ENCODE peak calls at places on chromosomes 4 and X, in nine cellular contexts. L, S, U, J, C, T, E, O and H are unnamed samples. For H3K4me1, the result is how much of the 10 kb centered on the place peaks cover.

GRCh38 chr4:153634737-153635353 is 49.2 kb upstream of the TLR2 start:
- DNase-seq in L (peak), J (no peak), O (peak), S (no peak), U (peak), E (no peak), T (no peak), C (no peak), H (no peak)

GRCh38 chr4:80913381-80913780 is 117.1 kb upstream of the BMP3 start:
- DNase-seq in J (peak), O (no peak), U (no peak), E (no peak), L (no peak), C (no peak), S (no peak), T (no peak), H (no peak)

GRCh38 chrX:130952266-130953043 is 49.4 kb upstream of the ENOX2 start:
- DNase-seq in J (no peak), S (no peak), T (no peak), O (no peak), C (no peak), E (no peak), U (no peak), L (no peak), H (no peak)

GRCh38 chr4:186144596-186145569 is 40.4 kb downstream of the FAM149A start:
- DNase-seq in S (peak), L (peak), J (no peak), E (peak), T (peak), O (peak), C (no peak), U (peak), H (peak)

GRCh38 chrX:17035111-17035510 is 88.7 kb downstream of the REPS2 start:
- DNase-seq in L (no peak), C (no peak), J (no peak), U (no peak), E (no peak), T (no peak), S (no peak), O (no peak), H (no peak)

GRCh38 chr4:152356428-152357034 is 179.4 kb downstream of the FBXW7 start:
- DNase-seq in O (peak), S (no peak), T (no peak), C (no peak), L (no peak), E (no peak), J (no peak), U (no peak), H (no peak)

GRCh38 chr4:62482355-62482754 is 1282.2 kb downstream of the ADGRL3 start:
- DNase-seq in S (no peak), C (no peak), U (no peak), J (no peak), E (no peak), L (no peak), O (no peak), T (no peak), H (no peak)

GRCh38 chr4:185956546-185956945 is 112.4 kb upstream of the TLR3 start:
- DNase-seq in J (no peak), L (no peak), C (no peak), S (no peak), T (no peak), U (no peak), E (no peak), O (no peak), H (no peak)

GRCh38 chr4:10099521-10100325 is 16.9 kb downstream of the WDR1 start:
- DNase-seq in U (no peak), J (no peak), S (no peak), O (no peak), C (no peak), L (no peak), T (no peak), E (no peak), H (no peak)

GRCh38 chr4:180449395-180449956 is 1793.7 kb upstream of the TENM3 start:
- DNase-seq in U (peak), L (no peak), E (no peak), C (peak), S (no peak), J (no peak), T (no peak), O (peak), H (peak)

GRCh38 chr4:47543331-47543730 is 58.3 kb downstream of the ATP10D start:
- DNase-seq in S (no peak), O (peak), C (no peak), T (no peak), J (no peak), L (no peak), U (no peak), E (no peak), H (no peak)

GRCh38 chr4:14865804-14866203 is 136.5 kb upstream of the CPEB2 start:
- DNase-seq in O (no peak), S (no peak), E (no peak), L (no peak), C (no peak), J (no peak), U (no peak), T (no peak), H (no peak)

GRCh38 chr4:174423257-174423944 is 98.9 kb downstream of the HPGD start:
- DNase-seq in L (peak), J (no peak), U (peak), O (peak), T (no peak), S (peak), C (peak), E (no peak), H (no peak)

GRCh38 chr4:41692717-41693345 is 55.7 kb downstream of the PHOX2B start:
- DNase-seq in E (no peak), T (peak), U (peak), L (peak), J (no peak), C (peak), O (peak), S (peak), H (peak)

GRCh38 chrX:26925088-26925487 is 538.1 kb downstream of the PPP4R3C start:
- DNase-seq in E (no peak), T (no peak), U (no peak), S (no peak), J (no peak), L (peak), C (no peak), O (no peak), H (no peak)

GRCh38 chrX:11408111-11408405 is 114.8 kb downstream of the AMELX start:
- DNase-seq in T (no peak), S (no peak), E (no peak), O (no peak), C (no peak), U (no peak), J (no peak), L (no peak), H (no peak)

GRCh38 chr4:42399393-42399792 is 2.1 kb downstream of the SHISA3 start:
- DNase-seq in C (no peak), J (no peak), L (peak), T (no peak), U (no peak), O (no peak), E (no peak), S (no peak), H (no peak)

GRCh38 chrX:78958419-78959116 is 13.4 kb downstream of the P2RY10 start:
- DNase-seq in U (no peak), E (no peak), L (no peak), C (no peak), O (no peak), J (no peak), T (no peak), S (no peak), H (no peak)

GRCh38 chrX:31237189-31237588 is 165.3 kb upstream of the FTHL17 start:
- DNase-seq in O (peak), E (no peak), S (no peak), T (no peak), C (no peak), L (no peak), U (no peak), J (no peak), H (no peak)
- H3K4me1 ChIP-seq in O (under half), E (under half), S (under half), T (under half), C (under half), L (under half), U (under half), J (under half), H (under half)

GRCh38 chr4:37953620-37954325 is 6.4 kb upstream of the PTTG2 start:
- DNase-seq in E (no peak), U (peak), J (no peak), L (no peak), T (no peak), S (no peak), O (peak), C (no peak), H (no peak)

GRCh38 chr4:37951465-37952352 is 8.5 kb upstream of the PTTG2 start:
- DNase-seq in L (no peak), S (no peak), C (no peak), T (no peak), J (no peak), O (no peak), U (no peak), E (no peak), H (no peak)

GRCh38 chr4:37946503-37947179 is 13.6 kb upstream of the PTTG2 start:
- DNase-seq in U (no peak), S (no peak), L (no peak), O (no peak), T (no peak), J (no peak), C (no peak), E (peak), H (no peak)

GRCh38 chr4:37948542-37948941 is 11.7 kb upstream of the PTTG2 start:
- DNase-seq in U (no peak), E (no peak), O (no peak), L (no peak), C (no peak), J (peak), T (no peak), S (no peak), H (no peak)

DNA sequence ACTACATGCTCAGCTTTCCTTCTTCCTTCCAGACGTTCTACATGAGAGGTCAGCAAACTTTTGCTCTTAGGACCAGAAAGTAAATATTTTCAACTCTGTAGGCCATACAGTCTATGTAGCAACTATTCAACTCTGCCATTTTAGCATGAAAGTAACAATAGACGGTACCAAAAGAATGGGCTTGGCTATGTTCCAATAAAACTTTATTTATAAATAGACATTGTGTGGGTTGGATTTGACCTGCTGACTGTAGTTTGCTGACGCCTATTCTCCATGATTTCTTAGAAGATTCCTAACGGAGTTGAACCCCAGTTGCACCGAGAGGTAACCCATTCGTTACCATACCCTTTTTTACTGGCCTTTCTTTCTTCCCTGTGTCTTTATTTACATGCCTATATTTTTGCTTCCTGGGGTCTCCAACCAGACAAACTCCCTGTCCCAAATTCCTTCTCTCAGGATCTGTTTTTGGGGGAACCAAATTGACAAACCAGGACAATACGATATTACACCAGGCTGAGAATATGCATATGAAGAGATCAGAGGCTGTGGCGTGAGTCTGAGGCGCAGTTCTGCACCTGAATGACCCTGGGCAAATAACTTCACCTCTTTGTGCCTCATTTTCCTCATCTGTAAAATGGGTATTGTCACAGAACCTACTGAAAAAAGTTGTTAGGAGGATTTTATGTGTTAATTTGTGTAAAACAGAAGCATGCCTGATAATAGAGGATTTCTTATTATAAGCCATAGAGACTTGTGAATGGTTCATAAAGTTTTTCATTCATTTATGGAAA is 10.4 kb upstream of the PTTG2 start:
- DNase-seq in T (no peak), U (no peak), C (no peak), J (no peak), S (no peak), L (no peak), E (no peak), O (no peak), H (no peak)
- TF ChIP-seq CTCF in T (no peak), U (no peak), C (no peak), J (no peak), S (no peak), L (no peak), E (no peak), O (no peak), H (no peak)

DNA sequence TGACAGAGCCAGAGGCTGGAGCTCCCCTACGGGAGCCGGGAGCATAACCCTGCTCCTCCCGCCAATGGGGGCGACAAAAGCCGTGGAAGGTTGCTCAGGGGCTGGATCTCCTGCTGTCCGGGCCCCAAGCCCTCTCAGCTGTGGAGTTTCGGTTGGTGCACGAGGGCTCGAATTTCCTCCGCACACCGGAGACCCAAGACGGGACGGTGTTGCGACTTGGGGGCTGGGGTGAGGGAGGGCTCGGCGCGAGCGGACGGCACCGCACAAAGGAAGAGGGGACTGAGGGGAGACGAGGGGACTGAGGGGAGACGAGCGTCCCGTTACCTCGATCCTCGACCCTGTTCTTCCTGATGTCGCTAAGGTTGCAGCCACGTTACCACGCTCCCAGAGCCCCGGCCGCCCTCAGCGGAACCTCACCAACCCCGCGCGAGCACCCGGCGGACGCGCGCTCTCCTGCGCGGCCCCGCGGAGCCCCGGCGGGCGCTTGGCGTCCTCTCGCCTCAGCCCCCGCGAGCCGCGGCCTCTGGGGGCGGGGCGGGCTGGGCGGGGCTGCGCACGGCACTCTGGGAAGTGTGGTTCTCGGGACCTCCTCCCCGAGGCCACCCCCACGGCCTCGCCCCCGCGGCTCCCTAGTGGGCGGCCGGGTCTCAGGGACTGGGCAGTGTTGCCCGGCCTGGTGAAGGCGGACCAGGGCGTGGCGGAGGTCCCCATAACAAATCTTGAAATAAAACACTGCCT is at the start of gene KLHL8:
- DNase-seq in O (peak), C (peak), T (peak), E (peak), L (peak), J (peak), U (peak), S (peak), H (peak)
- TF ChIP-seq POLR2A in O (peak), C (peak), T (peak), E (peak), L (peak), J (peak), U (peak), S (peak), H (no peak)

DNA sequence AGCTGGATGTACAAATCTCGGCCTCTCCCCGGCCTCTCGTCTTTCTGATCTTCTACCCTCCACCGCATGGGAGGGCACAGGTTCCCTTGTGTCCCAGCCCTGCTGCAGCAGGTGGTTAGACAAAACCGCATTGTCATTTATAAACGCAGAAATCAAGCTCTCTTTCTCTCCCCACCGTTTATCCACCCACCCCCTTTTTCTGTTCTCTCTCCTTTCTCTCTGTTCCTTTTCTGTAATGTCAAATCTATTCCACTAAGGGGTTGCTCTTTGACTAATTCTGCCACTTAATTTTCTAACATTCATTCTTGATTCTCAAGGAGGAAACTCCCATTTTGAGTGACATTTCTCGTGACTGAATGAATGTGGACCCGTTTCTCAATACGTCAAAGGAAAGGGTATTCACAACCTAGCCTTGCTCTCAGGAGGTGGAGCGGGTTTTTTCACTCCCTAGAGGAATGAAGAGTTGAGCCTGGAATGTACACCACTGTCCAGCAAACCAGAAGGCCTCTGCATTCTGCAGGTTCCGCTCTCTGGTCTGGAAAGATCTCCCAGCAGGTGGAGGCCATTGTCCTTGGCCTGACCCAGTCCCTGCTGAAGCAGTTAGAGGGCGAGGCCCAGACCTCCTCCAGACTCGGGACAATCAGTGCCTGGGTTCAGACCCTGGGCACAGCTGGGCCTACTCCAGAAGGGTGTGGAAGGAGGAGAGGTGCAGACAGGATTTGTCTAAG is 70.9 kb upstream of the ENPP6 start:
- DNase-seq in L (no peak), O (no peak), S (no peak), C (no peak), E (no peak), T (no peak), U (no peak), J (peak), H (peak)
- H3K4me1 ChIP-seq in L (under half), O (under half), S (under half), C (under half), E (under half), T (under half), U (under half), J (half or more), H (under half)

DNA sequence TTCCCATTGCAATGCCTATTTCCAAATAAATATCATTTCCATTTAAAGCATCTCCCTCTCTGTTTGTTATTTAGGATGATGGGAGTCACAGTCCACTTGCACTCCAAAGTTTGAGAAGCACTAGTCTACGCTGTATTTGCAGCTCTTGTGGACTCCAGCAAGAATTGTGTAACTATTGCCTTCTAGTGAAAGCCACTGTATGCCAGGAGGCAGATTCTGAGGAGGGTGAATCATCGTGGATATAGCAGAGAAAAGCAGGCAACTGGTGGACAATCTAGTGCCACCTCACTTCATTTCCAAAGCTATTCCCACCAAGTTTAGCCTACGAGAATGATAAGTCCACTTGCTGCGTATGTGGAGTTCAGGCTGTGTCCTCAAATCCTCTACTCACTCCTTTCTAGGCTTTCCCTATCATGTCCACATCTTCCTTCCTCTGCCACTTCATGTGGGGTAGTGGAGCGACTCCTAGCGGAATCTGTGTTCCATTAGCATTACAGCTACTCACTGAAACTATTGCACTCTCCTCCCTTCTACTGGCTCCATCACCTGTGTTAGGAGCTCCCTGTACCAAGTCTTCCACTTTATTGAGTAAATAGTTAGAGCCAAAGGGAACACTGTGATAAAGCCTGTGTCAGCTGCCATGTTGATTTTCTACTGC is 501.8 kb upstream of the GALNT7 start:
- DNase-seq in T (no peak), S (no peak), O (peak), U (peak), J (no peak), C (no peak), E (no peak), L (no peak), H (no peak)
- TF ChIP-seq CTCF in T (no peak), S (no peak), O (no peak), U (no peak), J (peak), C (no peak), E (no peak), L (no peak), H (no peak)

DNA sequence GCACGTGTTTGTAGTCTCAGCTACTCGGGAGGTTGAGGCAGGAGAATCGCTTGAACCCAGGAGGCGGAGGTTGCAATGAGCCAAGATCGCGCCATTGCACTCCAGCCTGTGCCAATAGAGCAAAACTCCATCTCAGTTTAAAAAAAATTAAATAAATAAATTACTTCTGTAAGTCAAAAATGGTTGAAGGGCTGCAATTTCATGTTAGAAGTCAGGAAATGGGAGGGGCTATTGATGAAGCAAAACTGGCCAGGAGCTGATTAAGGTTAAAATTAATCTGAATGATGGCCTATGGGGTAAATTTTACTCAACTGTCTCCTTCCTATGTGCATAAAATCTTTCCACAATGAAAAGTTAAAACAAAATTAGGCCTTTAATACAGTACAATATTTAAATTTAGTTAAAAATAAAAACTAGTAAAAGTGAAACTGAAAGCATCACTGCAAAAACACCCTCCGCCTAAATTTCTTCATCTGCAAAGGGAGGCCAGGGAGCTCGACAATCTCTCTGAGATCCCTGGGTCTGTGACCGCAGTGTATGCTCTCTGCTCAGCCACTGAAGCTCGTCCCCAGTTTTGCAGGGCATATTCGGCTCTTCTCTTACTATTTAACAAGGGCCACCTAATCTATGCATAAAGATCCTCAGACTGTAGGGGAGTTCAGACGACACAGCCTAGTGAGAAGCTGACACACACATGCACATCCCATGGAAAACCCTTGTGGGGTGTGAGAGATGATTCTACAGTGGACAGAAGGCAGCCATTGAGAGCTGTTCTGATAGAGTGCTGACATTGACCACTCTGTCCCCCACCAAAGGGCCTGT is 57.2 kb downstream of the IRF2 start:
- DNase-seq in O (peak), S (no peak), L (no peak), U (no peak), J (peak), E (no peak), C (no peak), T (no peak), H (no peak)
- TF ChIP-seq POLR2A in O (no peak), S (no peak), L (no peak), U (no peak), J (peak), E (no peak), C (no peak), T (no peak), H (no peak)